ENCODE peak calls at places on chromosomes 2 and 18, in nine cellular contexts. Y, T, A, O, J, Q, M, N and Z are unnamed samples.

GRCh38 chr2:207819839-207820784 is 50.4 kb upstream of the FZD5 start:
- DNase-seq in A (no peak), T (no peak), M (no peak), J (no peak), N (no peak), Q (no peak), O (peak), Y (no peak), Z (no peak)

GRCh38 chr2:202353430-202353829 is 22.7 kb upstream of the BMPR2 start:
- DNase-seq in Y (no peak), T (no peak), N (no peak), M (no peak), A (no peak), O (no peak), J (no peak), Q (no peak), Z (no peak)

GRCh38 chr2:182565941-182566567 is 139.2 kb upstream of the PDE1A start:
- DNase-seq in T (no peak), A (no peak), N (no peak), Y (no peak), O (no peak), M (no peak), Q (no peak), J (no peak), Z (no peak)

GRCh38 chr2:223586261-223586660 is 15.9 kb downstream of the SCG2 start:
- DNase-seq in Q (peak), O (no peak), Y (no peak), A (no peak), M (peak), N (peak), J (no peak), T (peak), Z (no peak)

GRCh38 chr2:30164131-30164925 is 17.5 kb downstream of the YPEL5 start:
- DNase-seq in N (no peak), J (no peak), Y (no peak), Q (no peak), M (no peak), A (no peak), O (no peak), T (peak), Z (no peak)

GRCh38 chr2:18799397-18799796 is 210.0 kb upstream of the NT5C1B start:
- DNase-seq in J (no peak), N (peak), Y (no peak), M (peak), T (peak), O (no peak), A (no peak), Q (no peak), Z (no peak)

GRCh38 chr2:201933792-201934229 is 99.8 kb upstream of the FZD7 start:
- DNase-seq in T (peak), J (no peak), Y (no peak), O (no peak), A (no peak), N (no peak), Q (no peak), M (no peak), Z (no peak)

GRCh38 chr18:70621710-70622109 is 332.9 kb downstream of the SOCS6 start:
- DNase-seq in J (no peak), T (no peak), N (no peak), O (no peak), M (no peak), Q (no peak), A (no peak), Y (no peak), Z (no peak)

GRCh38 chr2:206084870-206085741 is 868 bp downstream of the INO80D start:
- DNase-seq in N (no peak), M (no peak), Q (peak), O (no peak), J (peak), A (peak), T (peak), Y (peak), Z (no peak)

GRCh38 chr2:41966920-41967319 is 80.9 kb upstream of the PKDCC start:
- DNase-seq in Y (no peak), A (peak), T (peak), N (no peak), Q (no peak), J (no peak), M (no peak), O (no peak), Z (no peak)

GRCh38 chr2:134367915-134368911 is 114.3 kb downstream of the MGAT5 start:
- DNase-seq in J (no peak), Q (peak), M (no peak), N (no peak), Y (no peak), T (no peak), O (no peak), A (no peak), Z (no peak)

GRCh38 chr2:134366359-134366758 is 112.5 kb downstream of the MGAT5 start:
- DNase-seq in N (no peak), Y (no peak), A (no peak), J (no peak), M (no peak), T (no peak), O (no peak), Q (no peak), Z (no peak)

GRCh38 chr2:134362751-134363150 is 108.9 kb downstream of the MGAT5 start:
- DNase-seq in M (no peak), O (no peak), Q (no peak), T (no peak), A (no peak), N (no peak), Y (no peak), J (no peak), Z (no peak)

GRCh38 chr2:134367216-134367615 is 113.3 kb downstream of the MGAT5 start:
- DNase-seq in T (peak), J (no peak), Q (no peak), O (no peak), Y (no peak), N (no peak), A (no peak), M (no peak), Z (no peak)

DNA sequence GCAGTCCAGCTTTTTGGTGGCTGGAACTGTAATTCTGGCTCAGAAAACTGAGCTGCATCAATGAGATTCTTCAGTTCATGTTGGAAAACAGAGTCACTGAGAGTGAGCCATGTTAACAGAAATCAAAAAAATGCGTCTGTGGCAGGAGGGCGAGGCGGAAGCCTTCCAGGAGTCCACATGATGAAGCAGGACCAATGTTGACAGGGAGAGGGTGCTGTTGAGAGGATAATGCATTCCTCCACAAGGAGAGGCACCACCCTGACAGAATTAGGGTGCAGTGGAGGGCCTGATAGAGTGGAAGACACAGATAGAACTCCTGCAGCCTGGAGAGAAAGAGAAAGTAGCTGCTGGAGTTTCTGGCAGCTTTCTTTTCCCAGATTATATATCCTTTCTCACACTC is 111.5 kb downstream of the MGAT5 start:
- DNase-seq in T (no peak), J (no peak), Q (peak), O (peak), A (no peak), N (no peak), Y (no peak), M (peak), Z (no peak)
- TF ChIP-seq CTCF in T (peak), J (peak), Q (peak), O (no peak), A (no peak), N (peak), Y (peak), M (peak), Z (peak)

GRCh38 chr2:62738981-62739936 is 33.7 kb downstream of the EHBP1 start:
- DNase-seq in Q (peak), O (no peak), A (no peak), T (peak), N (peak), J (no peak), M (no peak), Y (no peak), Z (no peak)
- TF ChIP-seq CTCF in Q (no peak), O (no peak), A (no peak), T (no peak), N (no peak), J (no peak), M (no peak), Y (no peak), Z (no peak)

DNA sequence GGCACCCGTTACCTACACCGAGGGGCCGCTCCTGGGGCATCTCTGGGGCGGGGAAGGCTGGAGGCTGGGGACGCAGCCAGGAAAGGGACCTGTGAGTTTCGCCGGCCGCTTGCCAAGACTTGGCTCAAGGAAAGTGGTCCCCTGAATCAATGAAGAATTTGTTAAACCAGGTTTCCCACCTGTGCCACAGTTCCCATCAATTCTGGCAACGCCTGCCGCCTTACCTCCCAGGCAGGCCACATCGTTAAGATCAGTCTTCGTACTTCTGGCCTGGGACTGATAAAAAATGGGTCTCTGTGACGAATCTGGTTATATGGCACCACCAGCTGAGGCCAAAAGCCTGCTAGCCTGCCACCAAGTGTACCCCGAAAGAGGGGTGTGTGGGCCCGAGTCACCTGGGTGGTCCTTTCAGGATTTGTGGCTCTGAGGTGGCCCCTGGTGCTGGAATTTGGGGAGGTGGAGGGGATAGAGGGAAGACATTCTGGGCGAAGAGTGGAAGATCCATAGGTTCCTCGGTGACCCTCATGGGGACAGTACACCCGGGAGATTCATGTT is 789 bp upstream of the TGFA start:
- DNase-seq in J (no peak), Y (no peak), M (no peak), O (no peak), A (no peak), N (no peak), Q (no peak), T (no peak), Z (no peak)
- TF ChIP-seq CTCF in J (no peak), Y (no peak), M (peak), O (peak), A (no peak), N (no peak), Q (no peak), T (no peak), Z (peak)

GRCh38 chr2:35104306-35104705 is 1251.3 kb upstream of the CRIM1 start:
- DNase-seq in O (no peak), M (no peak), Q (no peak), J (no peak), N (no peak), A (no peak), T (no peak), Y (no peak), Z (no peak)

DNA sequence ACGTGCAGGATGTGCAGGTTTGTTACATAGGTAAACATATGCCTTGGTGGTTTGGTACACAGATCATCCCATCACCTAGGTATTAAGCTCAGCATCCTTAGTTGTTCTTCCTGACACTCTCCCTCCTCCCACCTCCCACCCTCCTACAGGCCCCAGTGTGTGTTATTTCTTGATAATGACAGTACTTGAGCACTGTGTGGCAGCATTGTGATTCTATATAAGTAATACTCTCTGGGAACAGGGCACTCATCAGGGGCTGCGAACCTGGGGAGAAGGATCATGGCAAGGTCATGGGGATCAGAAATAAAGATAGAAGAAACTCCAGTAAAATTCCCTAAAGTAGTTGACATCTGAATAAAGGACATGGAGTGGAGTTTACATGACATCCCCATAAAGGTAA is 1256.2 kb upstream of the CRIM1 start:
- DNase-seq in N (no peak), M (no peak), Q (no peak), T (no peak), Y (no peak), A (no peak), J (no peak), O (no peak), Z (no peak)
- TF ChIP-seq CTCF in N (no peak), M (no peak), Q (no peak), T (no peak), Y (no peak), A (no peak), J (no peak), O (no peak), Z (peak)

DNA sequence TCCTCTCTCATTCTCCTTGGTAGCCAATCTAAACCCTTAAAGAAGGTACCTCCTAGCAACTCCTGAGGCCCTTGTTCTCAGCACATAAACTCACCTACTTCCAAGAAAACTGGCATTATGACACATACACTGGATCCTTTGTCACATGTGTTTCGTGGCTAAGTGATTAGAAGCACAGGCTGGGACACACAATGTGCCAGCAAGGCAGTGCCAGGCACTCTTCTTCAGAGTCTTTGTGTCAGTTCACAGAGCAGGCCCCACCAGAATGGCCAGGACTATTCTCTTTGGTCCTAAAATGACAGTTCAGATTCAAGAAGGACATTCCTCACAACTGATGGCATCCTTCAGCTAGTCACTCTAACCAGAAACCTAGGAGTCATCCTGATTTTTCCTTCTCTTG is 40.3 kb downstream of the SMC6 start:
- DNase-seq in A (no peak), J (no peak), M (no peak), N (no peak), Y (no peak), O (no peak), T (no peak), Q (no peak), Z (no peak)
- TF ChIP-seq CTCF in A (no peak), J (no peak), M (no peak), N (no peak), Y (no peak), O (no peak), T (no peak), Q (no peak), Z (no peak)

DNA sequence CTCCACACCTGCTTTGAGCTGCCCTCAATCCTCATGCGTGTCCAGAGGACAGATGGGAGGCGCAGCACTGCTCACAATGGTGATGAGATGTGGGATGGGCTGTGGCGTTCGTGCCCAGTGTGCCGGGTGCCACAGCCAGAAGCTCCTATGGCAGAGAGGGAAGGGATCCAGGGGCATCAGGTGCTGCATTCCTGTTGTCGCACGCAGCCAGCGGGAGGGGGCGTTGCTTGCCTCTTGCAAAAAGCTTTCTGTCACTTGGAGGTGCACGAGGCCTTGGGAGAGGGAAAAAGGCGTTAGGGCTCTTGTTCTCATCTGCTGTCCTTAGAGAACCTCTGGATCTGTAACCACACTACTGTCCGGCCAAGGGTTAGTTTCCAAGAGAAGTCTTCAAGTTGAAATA is 29.2 kb upstream of the ALLC start:
- DNase-seq in Y (no peak), J (no peak), A (no peak), T (no peak), M (no peak), N (no peak), O (no peak), Q (no peak), Z (peak)
- TF ChIP-seq CTCF in Y (peak), J (no peak), A (no peak), T (no peak), M (no peak), N (no peak), O (no peak), Q (no peak), Z (no peak)

GRCh38 chr2:219001100-219001576 is 7.9 kb upstream of the CRYBA2 start:
- DNase-seq in Y (no peak), N (no peak), M (no peak), Q (no peak), O (no peak), T (no peak), A (no peak), J (no peak), Z (no peak)

GRCh38 chr2:219002395-219003266 is 9.4 kb upstream of the CRYBA2 start:
- DNase-seq in T (no peak), M (no peak), Q (peak), J (no peak), O (peak), N (no peak), A (no peak), Y (peak), Z (no peak)

GRCh38 chr2:219003979-219004378 is 10.8 kb upstream of the CRYBA2 start:
- DNase-seq in A (no peak), Y (no peak), M (no peak), T (no peak), J (no peak), O (no peak), N (no peak), Q (no peak), Z (no peak)

GRCh38 chr2:219001577-219002394 is 8.6 kb upstream of the CRYBA2 start:
- DNase-seq in O (no peak), T (no peak), J (peak), Y (peak), M (no peak), N (no peak), Q (no peak), A (no peak), Z (no peak)

GRCh38 chr2:219003267-219003634 is 10.0 kb upstream of the CRYBA2 start:
- DNase-seq in A (no peak), N (no peak), Q (no peak), Y (no peak), J (no peak), T (no peak), O (no peak), M (no peak), Z (no peak)
- TF ChIP-seq CTCF in A (no peak), N (no peak), Q (peak), Y (no peak), J (no peak), T (no peak), O (no peak), M (no peak), Z (no peak)

GRCh38 chr18:29960539-29960938 is 1082.0 kb downstream of the DSC3 start:
- DNase-seq in J (no peak), T (no peak), Q (no peak), O (no peak), M (no peak), A (no peak), Y (no peak), N (no peak), Z (no peak)

GRCh38 chr18:29962579-29962978 is 1080.0 kb downstream of the DSC3 start:
- DNase-seq in J (no peak), O (no peak), Y (no peak), N (no peak), M (no peak), Q (no peak), A (no peak), T (no peak), Z (no peak)
- TF ChIP-seq CTCF in J (no peak), O (no peak), Y (no peak), N (no peak), M (no peak), Q (no peak), A (no peak), T (no peak), Z (no peak)

GRCh38 chr2:68292108-68292710 is 27.5 kb downstream of the CNRIP1 start:
- DNase-seq in A (no peak), T (peak), Y (peak), Q (peak), O (peak), N (no peak), M (peak), J (peak), Z (no peak)
- TF ChIP-seq CTCF in A (peak), T (peak), Y (peak), Q (peak), O (peak), N (peak), M (peak), J (peak), Z (peak)